ENCODE peak calls at places on chromosomes 16 and 17, in eight cellular contexts. S, J, Q, R, P, O, F and H are unnamed samples.

GRCh38 chr17:31064707-31065106 is 30.1 kb upstream of the NF1 start:
- DNase-seq in S (no peak), J (no peak), F (no peak), Q (no peak), R (no peak), O (no peak), P (no peak), H (no peak)

GRCh38 chr16:48442379-48442778 is 57.2 kb upstream of the SIAH1 start:
- DNase-seq in F (no peak), S (no peak), R (no peak), P (no peak), Q (no peak), J (no peak), O (no peak), H (no peak)

GRCh38 chr17:75664099-75664549 is 2.8 kb downstream of the RECQL5 start:
- DNase-seq in S (no peak), F (no peak), O (no peak), R (no peak), J (no peak), Q (no peak), P (no peak), H (no peak)

GRCh38 chr17:6815775-6816174 is 15.8 kb downstream of the TEKT1 start:
- DNase-seq in F (no peak), J (no peak), S (no peak), O (no peak), P (no peak), R (no peak), Q (no peak), H (no peak)

GRCh38 chr17:65670667-65671371 is 109.4 kb upstream of the AXIN2 start:
- DNase-seq in J (no peak), Q (no peak), F (no peak), P (no peak), S (no peak), R (no peak), O (no peak), H (no peak)

GRCh38 chr17:79669861-79670260 is 59.0 kb upstream of the RBFOX3 start:
- DNase-seq in Q (no peak), R (no peak), S (no peak), F (no peak), P (no peak), J (no peak), O (no peak), H (no peak)

GRCh38 chr16:85935957-85936760 is 37.2 kb downstream of the IRF8 start:
- DNase-seq in O (peak), Q (no peak), S (no peak), F (no peak), P (no peak), R (no peak), J (no peak), H (no peak)

GRCh38 chr16:89827383-89828198 is 684 bp upstream of the SPIRE2 start:
- DNase-seq in J (peak), S (no peak), O (no peak), P (no peak), F (no peak), Q (peak), R (no peak), H (no peak)

GRCh38 chr16:31333686-31334649 is 21.0 kb upstream of the ITGAX start:
- DNase-seq in S (no peak), R (no peak), J (peak), O (no peak), Q (no peak), P (no peak), F (no peak), H (no peak)

GRCh38 chr16:168424-168823 is 2.6 kb downstream of the HBM start:
- DNase-seq in J (no peak), R (no peak), S (no peak), F (no peak), Q (no peak), O (no peak), P (no peak), H (no peak)

GRCh38 chr16:25126820-25127232 is 15.3 kb downstream of the LCMT1 start:
- DNase-seq in R (no peak), J (peak), F (no peak), P (peak), O (no peak), S (no peak), Q (peak), H (peak)

GRCh38 chr17:17723354-17724261 is 42.4 kb downstream of the RAI1 start:
- DNase-seq in J (peak), S (no peak), F (peak), Q (peak), R (no peak), O (no peak), P (peak), H (peak)